ENCODE peak calls at places on chromosomes 3 and 15, in ten cellular contexts. T is SK-N-SH, H is Peyer's patch, N is body of pancreas, M is OCI-LY7, R is GM23338, A is GM12878, C is breast epithelium, B is brain microvascular endothelial cell, J is PC-9. I is an unnamed sample.
A peak's percentile ranks its signal among the peaks of the same experiment; 100 is the strongest.

GRCh38 chr3:33833408-33834116 is 35.1 kb downstream of the PDCD6IP start:
- DNase-seq in T (no peak), H (no peak), N (no peak), M (no peak), R (peak; percentile 51), A (no peak), C (no peak), B (no peak), J (no peak), I (no peak)

GRCh38 chr3:173584834-173585831 is 187.6 kb downstream of the NLGN1 start:
- DNase-seq in T (peak; percentile 30), H (peak; percentile 41), N (peak; percentile 17), M (no peak), R (peak; percentile 82), A (no peak), C (no peak), B (peak; percentile 24), J (no peak), I (peak; percentile 31)

GRCh38 chr15:88401972-88402656 is 65.1 kb downstream of the MRPL46 start:
- DNase-seq in T (peak; percentile 28), H (no peak), N (no peak), M (peak; percentile 95), R (peak; percentile 23), A (no peak), C (no peak), B (no peak), J (no peak), I (no peak)

GRCh38 chr3:107740992-107741896 is 218.5 kb downstream of the BBX start:
- DNase-seq in T (no peak), H (no peak), N (no peak), M (peak; percentile 35), R (peak; percentile 51), A (no peak), C (no peak), B (no peak), J (no peak), I (no peak)

GRCh38 chr3:102125197-102125993 is 276.1 kb downstream of the NFKBIZ start:
- DNase-seq in T (no peak), H (no peak), N (no peak), M (no peak), R (no peak), A (no peak), C (no peak), B (no peak), J (no peak), I (no peak)

GRCh38 chr15:57726411-57726810 is 19.9 kb downstream of the POLR2M start:
- DNase-seq in T (no peak), H (no peak), N (no peak), M (no peak), R (no peak), A (no peak), C (no peak), B (peak; percentile 49), J (no peak), I (no peak)

GRCh38 chr3:151879037-151879436 is 5.6 kb downstream of the SUCNR1 start:
- DNase-seq in T (no peak), H (no peak), N (no peak), M (no peak), R (no peak), A (no peak), C (no peak), B (no peak), J (no peak), I (no peak)

GRCh38 chr3:49277357-49277723 is 308 bp upstream of the C3orf62 start:
- DNase-seq in T (no peak), H (no peak), N (peak; percentile 22), M (no peak), R (no peak), A (no peak), C (no peak), B (no peak), J (no peak), I (no peak)

GRCh38 chr3:71652786-71653419 is 69.4 kb upstream of the FOXP1 start:
- DNase-seq in T (peak; percentile 70), H (no peak), N (peak; percentile 89), M (peak; percentile 71), R (peak; percentile 68), A (peak; percentile 4), C (no peak), B (peak; percentile 61), J (no peak), I (peak; percentile 60)

GRCh38 chr15:74867562-74868458 is 5.4 kb downstream of the SCAMP2 start:
- DNase-seq in T (no peak), H (no peak), N (peak; percentile 59), M (no peak), R (no peak), A (no peak), C (no peak), B (no peak), J (peak; percentile 55), I (no peak)

GRCh38 chr15:66681395-66681794 is 20.6 kb upstream of the SMAD6 start:
- DNase-seq in T (no peak), H (no peak), N (no peak), M (no peak), R (no peak), A (no peak), C (no peak), B (no peak), J (no peak), I (no peak)

GRCh38 chr3:27591811-27592210 is 107.6 kb upstream of the SLC4A7 start:
- DNase-seq in T (no peak), H (no peak), N (no peak), M (no peak), R (no peak), A (no peak), C (no peak), B (no peak), J (no peak), I (no peak)

GRCh38 chr3:27590437-27591320 is 106.5 kb upstream of the SLC4A7 start:
- DNase-seq in T (no peak), H (no peak), N (peak; percentile 20), M (peak; percentile 4), R (no peak), A (no peak), C (no peak), B (peak; percentile 53), J (no peak), I (no peak)

GRCh38 chr3:27593173-27593572 is 109.0 kb upstream of the SLC4A7 start:
- DNase-seq in T (no peak), H (no peak), N (no peak), M (no peak), R (no peak), A (no peak), C (no peak), B (no peak), J (no peak), I (no peak)

GRCh38 chr3:27589795-27590194 is 105.6 kb upstream of the SLC4A7 start:
- DNase-seq in T (no peak), H (no peak), N (no peak), M (no peak), R (no peak), A (no peak), C (no peak), B (peak; percentile 69), J (no peak), I (no peak)

DNA sequence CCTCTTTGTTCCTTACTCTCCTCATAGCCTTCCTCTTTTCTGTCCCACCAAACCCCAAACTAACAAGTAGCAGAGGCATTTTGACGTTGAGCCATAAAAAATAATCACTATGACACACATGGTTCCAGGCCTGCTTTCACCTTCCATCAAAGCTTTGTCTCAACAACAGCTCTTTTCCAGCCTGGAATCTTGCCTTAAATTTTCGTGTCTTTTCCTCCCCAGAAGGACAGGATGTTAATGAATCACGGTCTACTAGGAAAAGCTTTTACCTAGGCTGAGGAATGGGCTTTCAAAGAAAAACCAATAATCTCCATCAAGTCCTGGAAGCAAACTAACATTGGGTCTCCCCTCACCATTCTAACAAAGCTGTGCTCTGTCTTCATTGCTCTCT is 107.1 kb upstream of the SLC4A7 start:
- DNase-seq in T (no peak), H (no peak), N (no peak), M (no peak), R (no peak), A (no peak), C (no peak), B (no peak), J (no peak), I (no peak)
- TF ChIP-seq CTCF in T (no peak), H (no peak), N (no peak), M (no peak), R (no peak), A (no peak), C (no peak), B (no peak), J (no peak), I (no peak)

DNA sequence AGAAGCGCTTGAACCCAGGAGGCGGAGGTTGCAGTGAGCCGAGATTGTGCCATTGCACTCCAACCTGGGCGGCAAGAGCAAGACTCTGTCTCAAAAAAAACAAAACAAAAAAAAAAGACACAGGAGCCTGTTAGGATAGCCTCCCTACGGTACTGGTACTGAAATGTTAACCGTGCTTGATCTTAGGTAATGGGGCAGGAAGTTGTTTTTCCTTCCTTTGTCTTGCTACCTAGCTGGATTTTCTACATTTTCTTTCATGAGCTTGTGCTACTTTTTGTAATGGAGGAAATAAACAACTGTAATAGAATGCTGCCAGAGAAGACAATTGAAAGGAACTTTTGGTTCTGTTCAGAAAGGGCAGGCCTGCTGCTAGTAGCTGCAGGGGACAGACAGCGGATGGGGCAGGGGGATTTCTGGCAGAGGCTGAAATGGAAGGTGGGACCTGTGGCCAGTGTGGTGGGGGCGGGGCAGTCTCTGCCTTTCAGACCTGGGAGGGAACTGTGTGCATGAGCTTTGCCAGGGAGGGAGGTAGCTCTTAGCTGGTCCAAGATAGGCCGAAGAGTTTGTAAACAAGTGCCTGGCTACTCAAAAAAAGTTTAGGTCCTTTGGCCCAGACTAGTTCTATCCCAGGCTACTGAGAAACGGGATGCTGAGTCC is 49.0 kb upstream of the SEMA4B start:
- DNase-seq in T (no peak), H (no peak), N (peak; percentile 77), M (no peak), R (peak; percentile 85), A (no peak), C (no peak), B (no peak), J (no peak), I (no peak)
- H3K27ac ChIP-seq in T (no peak overlapping the region), H (no peak overlapping the region), N (peak overlapping the region; percentile 90), M (no peak overlapping the region), R (peak overlapping the region; percentile 87), A (no peak overlapping the region), C (peak overlapping the region; percentile 81), B (no peak overlapping the region), J (no peak overlapping the region), I (no peak overlapping the region)

GRCh38 chr15:63379492-63380150 is 2.0 kb downstream of the CA12 start:
- DNase-seq in T (no peak), H (no peak), N (no peak), M (no peak), R (no peak), A (no peak), C (no peak), B (no peak), J (no peak), I (no peak)
- H3K4me3 ChIP-seq in T (no peak overlapping the region), H (peak overlapping the region; percentile 66), N (no peak overlapping the region), M (no peak overlapping the region), R (peak overlapping the region; percentile 27), A (no peak overlapping the region), C (no peak overlapping the region), B (no peak overlapping the region), J (no peak overlapping the region), I (no peak overlapping the region)

DNA sequence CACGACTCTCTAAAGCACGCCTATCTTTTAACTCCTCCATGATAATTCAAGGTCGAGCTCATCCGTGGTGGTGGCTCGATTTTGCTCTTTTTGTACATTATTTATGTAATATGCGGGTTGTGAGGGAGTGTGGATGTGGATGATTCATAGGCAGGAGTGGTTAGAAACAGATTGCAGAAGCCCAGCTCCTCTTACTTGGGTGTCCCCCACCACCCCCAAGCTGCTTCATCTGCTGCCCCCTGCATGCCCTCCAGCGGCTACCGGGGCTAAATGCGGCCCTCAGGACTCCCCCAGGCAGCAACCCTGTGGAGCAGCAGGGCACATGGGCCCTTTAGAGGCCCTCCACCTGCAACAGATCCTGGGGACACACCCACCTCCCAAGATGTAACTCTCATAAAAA is 111.5 kb upstream of the SELENOK start:
- DNase-seq in T (no peak), H (no peak), N (no peak), M (no peak), R (no peak), A (no peak), C (no peak), B (no peak), J (no peak), I (no peak)
- TF ChIP-seq CTCF in T (no peak), H (no peak), N (no peak), M (no peak), R (no peak), A (no peak), C (no peak), B (no peak), J (no peak), I (no peak)